ENCODE peak calls at places on chromosomes 16 and 17, in six cellular contexts. B is NCI-H1417 treated with DMSO at 0.1 percent for 48 hours; Z is NCI-H1092 treated with DMSO at 0.1 percent for 48 hours; I is stimulated activated CD4-positive, alpha-beta T cell treated with anti-CD3 and anti-CD28 coated beads, Interleukin-1b, Interleukin-23, amount 100 ng/mL, for 24 hours; A is lower leg skin; G is kidney. N is an unnamed sample.

GRCh38 chr17:81487487-81488275 is 24.9 kb downstream of the ACTG1 start:
- DNase-seq in B (no peak), Z (peak), I (peak), A (peak), G (peak), N (peak)

GRCh38 chr17:59844884-59845594 is 47.7 kb downstream of the TUBD1 start:
- DNase-seq in B (no peak), Z (peak), I (no peak), A (peak), G (peak), N (no peak)

GRCh38 chr16:31476305-31477219 is 4.6 kb downstream of the TGFB1I1 start:
- DNase-seq in B (no peak), Z (no peak), I (peak), A (peak), G (peak), N (no peak)

GRCh38 chr17:81234506-81234855 is 4.4 kb downstream of the TEPSIN start:
- DNase-seq in B (no peak), Z (no peak), I (no peak), A (no peak), G (peak), N (no peak)

GRCh38 chr17:74199306-74200092 is 4.0 kb upstream of the RPL38 start:
- DNase-seq in B (no peak), Z (peak), I (no peak), A (peak), G (peak), N (peak)

GRCh38 chr16:10983175-10983558 is 38.8 kb downstream of the CLEC16A start:
- DNase-seq in B (no peak), Z (no peak), I (no peak), A (no peak), G (no peak), N (no peak)

GRCh38 chr17:62919388-62919787 is 46.6 kb upstream of the TANC2 start:
- DNase-seq in B (no peak), Z (no peak), I (no peak), A (no peak), G (no peak), N (no peak)

GRCh38 chr16:17696696-17697095 is 225.9 kb upstream of the XYLT1 start:
- DNase-seq in B (no peak), Z (no peak), I (no peak), A (no peak), G (no peak), N (no peak)

GRCh38 chr17:46110219-46110618 is 83.0 kb downstream of the KANSL1 start:
- DNase-seq in B (no peak), Z (no peak), I (no peak), A (no peak), G (no peak), N (no peak)

GRCh38 chr16:66370786-66371684 is 4.5 kb downstream of the CDH5 start:
- DNase-seq in B (no peak), Z (no peak), I (no peak), A (peak), G (peak), N (no peak)

GRCh38 chr16:86306046-86306644 is 204.2 kb upstream of the FOXF1 start:
- DNase-seq in B (no peak), Z (no peak), I (no peak), A (no peak), G (no peak), N (no peak)

GRCh38 chr16:23838485-23839142 is 2.8 kb downstream of the PRKCB start:
- DNase-seq in B (no peak), Z (no peak), I (no peak), A (no peak), G (no peak), N (no peak)

GRCh38 chr17:78986048-78986648 is 6.4 kb upstream of the LGALS3BP start:
- DNase-seq in B (no peak), Z (peak), I (no peak), A (no peak), G (peak), N (no peak)

GRCh38 chr17:63706346-63707102 is 6.6 kb upstream of the LIMD2 start:
- DNase-seq in B (no peak), Z (no peak), I (no peak), A (no peak), G (no peak), N (no peak)

GRCh38 chr16:27869411-27869810 is 194.1 kb downstream of the GSG1L start:
- DNase-seq in B (no peak), Z (no peak), I (no peak), A (no peak), G (no peak), N (no peak)

GRCh38 chr16:72858611-72859493 is 189.1 kb downstream of the ZFHX3 start:
- DNase-seq in B (no peak), Z (no peak), I (no peak), A (peak), G (no peak), N (peak)